ENCODE peak calls at places on chromosomes 16 and 17, in five cellular contexts. H is IMR-90, G is GM12878, N is K562, X is SK-N-SH. Z is an unnamed sample.

GRCh38 chr16:89054714-89055113 is 38.9 kb upstream of the ACSF3 start:
- DNase-seq in X (no peak), H (no peak), G (no peak), N (no peak), Z (no peak)

GRCh38 chr17:50285941-50286340 is 11.7 kb downstream of the TMEM92 start:
- DNase-seq in N (no peak), H (no peak), X (no peak), G (no peak), Z (no peak)

GRCh38 chr16:85211247-85211910 is 99.1 kb upstream of the CIBAR2 start:
- DNase-seq in X (no peak), H (no peak), N (no peak), G (no peak), Z (no peak)

GRCh38 chr16:67892375-67892774 is 679 bp upstream of the PSKH1 start:
- DNase-seq in H (no peak), N (no peak), X (no peak), G (no peak), Z (no peak)

GRCh38 chr16:70490261-70490660 is 33.1 kb downstream of the COG4 start:
- DNase-seq in N (no peak), H (peak), X (no peak), G (no peak), Z (no peak)

GRCh38 chr16:15466886-15467781 is 32.7 kb downstream of the BMERB1 start:
- DNase-seq in N (no peak), X (no peak), H (no peak), G (no peak), Z (peak)

GRCh38 chr17:43832976-43833829 is at the start of gene MPP3:
- DNase-seq in H (peak), N (peak), X (peak), G (no peak), Z (no peak)

GRCh38 chr16:14244344-14245010 is 173.4 kb downstream of the MRTFB start:
- DNase-seq in N (no peak), G (no peak), H (peak), X (no peak), Z (no peak)

GRCh38 chr17:30095507-30096244 is 20.9 kb upstream of the NSRP1 start:
- DNase-seq in N (peak), X (peak), G (peak), H (peak), Z (peak)

GRCh38 chr16:88477631-88478030 is 24.6 kb downstream of the ZFPM1 start:
- DNase-seq in X (no peak), H (no peak), N (no peak), G (no peak), Z (no peak)

GRCh38 chr17:82570282-82570681 is 50.8 kb downstream of the FOXK2 start:
- DNase-seq in N (no peak), X (no peak), G (no peak), H (no peak), Z (no peak)

GRCh38 chr17:58082870-58083490 is at the start of gene DYNLL2:
- DNase-seq in N (peak), G (peak), H (peak), X (peak), Z (peak)

GRCh38 chr17:58083491-58084316 is 485 bp downstream of the DYNLL2 start:
- DNase-seq in G (no peak), H (peak), N (peak), X (peak), Z (peak)

GRCh38 chr17:58082341-58082869 is 814 bp upstream of the DYNLL2 start:
- DNase-seq in N (peak), H (no peak), X (no peak), G (no peak), Z (no peak)

GRCh38 chr17:58085039-58085715 is 2.0 kb downstream of the DYNLL2 start:
- DNase-seq in H (no peak), X (no peak), N (peak), G (no peak), Z (no peak)

GRCh38 chr17:58084317-58084981 is 1.2 kb downstream of the DYNLL2 start:
- DNase-seq in G (peak), X (peak), H (no peak), N (peak), Z (peak)
- TF ChIP-seq MXI1 in G (no peak), X (no peak), H (no peak), N (no peak), Z (no peak)

GRCh38 chr16:86787538-86787937 is 209.2 kb downstream of the FOXL1 start:
- DNase-seq in X (no peak), G (no peak), H (no peak), N (no peak), Z (no peak)
- TF ChIP-seq CTCF in X (no peak), G (no peak), H (no peak), N (no peak), Z (no peak)

DNA sequence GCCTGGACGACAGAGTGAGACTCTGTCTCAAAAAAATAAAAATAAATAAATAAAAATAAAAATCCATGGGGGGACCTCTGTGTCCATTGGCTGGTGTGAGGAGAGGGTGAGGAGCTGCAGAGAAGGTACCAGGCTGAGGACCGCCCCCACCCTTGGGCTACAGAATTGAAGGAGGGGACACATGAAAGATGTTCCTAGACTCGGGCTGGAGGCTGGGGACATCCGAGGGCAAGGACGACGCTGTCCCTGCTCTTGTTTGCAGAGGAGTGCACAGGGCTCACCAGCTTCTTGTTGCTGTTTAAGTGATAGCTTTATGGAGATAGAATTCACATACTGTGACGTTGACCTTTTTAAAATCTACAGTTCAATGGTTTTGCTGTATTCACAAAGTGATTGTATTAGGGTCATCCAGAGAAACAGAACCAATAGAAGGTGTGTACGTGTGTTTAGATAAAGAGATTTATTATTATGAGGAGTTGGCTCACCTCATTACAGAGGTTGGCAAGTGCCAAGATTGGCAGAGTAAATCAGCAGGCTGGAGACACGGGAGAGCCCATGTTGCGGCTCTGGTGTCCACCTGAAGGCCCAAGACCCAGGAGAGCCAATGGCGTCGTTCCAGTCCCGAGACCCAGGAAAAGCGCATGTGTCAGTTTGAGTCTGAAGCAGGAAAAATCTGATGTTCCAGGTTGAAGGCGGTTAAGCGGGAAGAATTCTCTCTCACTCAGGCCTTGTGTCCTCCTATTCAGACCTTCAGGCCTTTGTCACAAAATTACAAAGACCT is 320.7 kb downstream of the SEC14L1 start:
- DNase-seq in N (no peak), G (no peak), H (no peak), X (no peak), Z (no peak)
- TF ChIP-seq MXI1 in N (no peak), G (no peak), H (no peak), X (no peak), Z (no peak)

GRCh38 chr17:66450857-66451158 is 148.4 kb downstream of the PRKCA start:
- DNase-seq in G (no peak), X (no peak), H (no peak), N (no peak), Z (no peak)

GRCh38 chr17:66450008-66450856 is 147.8 kb downstream of the PRKCA start:
- DNase-seq in G (no peak), N (no peak), X (no peak), H (no peak), Z (peak)

GRCh38 chr17:66449418-66449977 is 147.1 kb downstream of the PRKCA start:
- DNase-seq in X (no peak), G (no peak), N (no peak), H (no peak), Z (no peak)

GRCh38 chr17:66448008-66448644 is 145.7 kb downstream of the PRKCA start:
- DNase-seq in G (no peak), X (no peak), N (no peak), H (no peak), Z (peak)

DNA sequence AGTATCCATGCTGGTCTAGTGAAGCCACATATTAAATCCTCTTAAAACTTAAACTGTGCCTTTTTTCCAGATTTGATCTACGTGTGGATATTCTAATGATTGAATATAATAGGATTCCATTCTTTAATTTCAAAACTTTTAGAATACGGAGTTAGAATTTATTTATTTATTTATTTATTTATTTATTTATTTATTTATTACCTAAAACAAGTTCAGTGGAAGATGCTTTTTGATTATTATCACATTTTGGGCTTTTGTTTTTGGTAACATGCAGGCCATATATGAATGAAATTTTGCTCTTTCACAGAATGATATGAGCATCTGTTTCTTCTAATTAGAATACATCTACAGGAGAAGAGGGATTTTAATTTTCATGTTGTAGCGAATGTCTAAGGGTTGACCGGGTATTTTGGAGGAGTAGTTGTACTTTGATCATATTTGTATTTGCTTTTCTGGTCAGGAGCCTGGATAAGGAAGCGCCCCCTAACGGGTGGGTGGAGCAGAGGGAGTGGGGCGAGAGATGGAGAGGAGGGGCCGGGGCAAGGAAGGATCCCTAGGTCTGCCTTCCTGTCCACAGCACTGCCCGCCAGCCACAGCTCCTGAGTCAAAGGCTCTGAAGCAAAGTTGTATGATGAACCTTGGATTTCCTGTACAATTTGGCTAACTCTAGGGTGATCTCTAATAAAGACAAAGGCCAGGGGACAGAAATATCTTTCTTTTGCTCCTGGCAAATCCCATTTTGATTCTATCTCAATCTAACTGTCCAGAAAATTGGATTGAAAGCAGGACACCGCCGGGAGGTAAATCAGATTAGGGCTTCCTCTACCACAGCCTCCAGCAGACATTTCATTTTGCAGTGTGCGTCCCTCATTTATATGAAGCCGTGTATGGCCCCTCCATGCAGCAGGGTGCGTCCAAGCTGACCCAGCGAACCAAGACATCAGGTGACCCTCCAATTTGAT is 149.1 kb downstream of the PRKCA start:
- DNase-seq in H (no peak), G (no peak), X (peak), N (peak), Z (peak)
- TF ChIP-seq CTCF in H (peak), G (no peak), X (peak), N (peak), Z (peak)

GRCh38 chr17:81456091-81456490 is 56.5 kb downstream of the ACTG1 start:
- DNase-seq in G (no peak), X (no peak), H (no peak), N (no peak), Z (no peak)
- TF ChIP-seq MXI1 in G (no peak), X (no peak), H (no peak), N (no peak), Z (no peak)

GRCh38 chr17:16019347-16019746 is 19.7 kb downstream of the TTC19 start:
- DNase-seq in H (no peak), N (no peak), G (no peak), X (no peak), Z (no peak)

GRCh38 chr17:16013943-16014407 is 14.4 kb downstream of the TTC19 start:
- DNase-seq in G (no peak), H (peak), X (peak), N (no peak), Z (peak)
- TF ChIP-seq CTCF in G (no peak), H (peak), X (peak), N (no peak), Z (peak)

DNA sequence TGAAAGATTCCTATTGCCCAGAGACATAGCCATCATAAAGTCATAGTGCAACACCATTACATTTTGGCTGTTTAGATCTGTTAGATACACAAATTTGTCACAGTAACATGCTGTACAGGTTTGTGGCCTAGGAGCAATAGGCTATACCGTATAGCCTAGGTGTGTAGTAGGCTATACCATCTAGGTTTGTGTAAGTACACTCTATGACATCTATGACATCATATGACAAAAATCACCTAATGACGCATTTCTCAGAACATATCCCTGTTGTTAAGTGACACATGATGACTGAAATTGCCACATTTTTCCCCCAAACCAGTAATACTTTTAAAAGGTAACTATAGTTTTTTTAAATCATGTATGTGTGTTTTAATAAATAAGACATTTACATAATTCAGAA is 43.3 kb downstream of the NLK start:
- DNase-seq in X (no peak), H (no peak), N (no peak), G (no peak), Z (no peak)
- TF ChIP-seq MXI1 in X (no peak), H (no peak), N (no peak), G (no peak), Z (no peak)

DNA sequence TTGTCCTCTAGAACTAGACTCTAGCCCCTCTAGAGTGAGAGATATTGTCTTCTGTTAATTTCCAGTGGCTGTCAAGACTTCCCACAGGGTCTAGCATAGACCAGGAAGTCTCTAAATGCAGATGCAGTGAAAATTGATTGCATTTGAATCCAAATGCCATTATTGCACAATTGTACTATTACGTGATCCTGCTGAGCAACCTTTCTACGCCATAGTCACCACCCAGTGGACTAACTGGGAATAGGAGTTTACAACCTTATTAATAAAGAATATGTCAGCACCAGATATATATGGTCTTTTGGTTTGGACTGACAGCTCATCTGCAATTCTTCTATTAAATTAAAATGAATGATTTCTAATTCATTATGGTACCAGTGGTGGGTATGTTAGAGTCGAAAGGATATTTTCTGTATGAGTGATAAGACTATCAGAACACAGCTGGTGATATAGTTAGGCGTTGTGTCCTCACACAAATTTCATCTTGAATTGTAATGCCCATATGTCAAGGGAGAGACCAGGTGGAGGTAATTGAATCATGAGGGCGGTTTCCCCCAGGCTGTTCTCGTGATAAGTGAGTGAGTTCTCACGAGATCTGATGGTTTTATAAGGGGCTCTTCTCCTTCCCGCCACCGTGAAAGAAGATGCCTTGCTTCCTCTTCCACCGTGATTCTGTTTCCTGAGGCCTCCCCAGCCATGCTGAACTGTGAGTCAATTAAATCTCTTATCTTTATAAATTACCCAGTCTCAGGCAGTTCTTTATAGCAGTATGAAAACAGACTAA is 138.9 kb upstream of the CA10 start:
- DNase-seq in G (no peak), H (no peak), N (no peak), X (peak), Z (peak)
- TF ChIP-seq CTCF in G (no peak), H (no peak), N (no peak), X (peak), Z (no peak)

Z was measured in HepG2.